ENCODE peak calls at places on chromosomes 3 and 15, in five cellular contexts. I is stomach, E is heart left ventricle, N is spleen, R is HCT116. Q is an unnamed sample.

GRCh38 chr15:80779658-80780415 is 667 bp downstream of the CEMIP start:
- DNase-seq in N (no peak), E (no peak), R (no peak), I (no peak), Q (no peak)

GRCh38 chr15:92899910-92900711 is at the start of gene CHD2:
- DNase-seq in R (peak; percentile 89), N (peak; percentile 87), I (peak; percentile 86), E (no peak), Q (peak; percentile 71)

GRCh38 chr3:9151240-9151639 is 98.2 kb downstream of the SRGAP3 start:
- DNase-seq in I (no peak), R (no peak), N (no peak), E (no peak), Q (no peak)

GRCh38 chr3:168073842-168074311 is 21.8 kb downstream of the GOLIM4 start:
- DNase-seq in E (peak; percentile 32), N (no peak), R (no peak), I (no peak), Q (no peak)

GRCh38 chr15:96369825-96370621 is 39.5 kb downstream of the NR2F2 start:
- DNase-seq in I (no peak), N (no peak), E (no peak), R (no peak), Q (no peak)

GRCh38 chr3:180913582-180914404 is 1.3 kb downstream of the FXR1 start:
- DNase-seq in R (no peak), E (no peak), I (no peak), N (no peak), Q (no peak)

GRCh38 chr3:147359177-147360062 is 46.9 kb downstream of the ZIC4 start:
- DNase-seq in R (no peak), E (no peak), I (no peak), N (no peak), Q (no peak)

GRCh38 chr3:4290272-4290893 is 12.8 kb upstream of the SETMAR start:
- DNase-seq in E (no peak), N (no peak), I (no peak), R (no peak), Q (no peak)

GRCh38 chr15:73794501-73795133 is 41.5 kb upstream of the INSYN1 start:
- DNase-seq in E (no peak), N (no peak), R (peak; percentile 18), I (no peak), Q (no peak)

GRCh38 chr15:96324192-96324895 is 6.2 kb upstream of the NR2F2 start:
- DNase-seq in I (no peak), N (no peak), E (no peak), R (no peak), Q (no peak)

GRCh38 chr15:69533504-69533903 is 80.9 kb downstream of the RPLP1 start:
- DNase-seq in E (no peak), I (no peak), R (no peak), N (no peak), Q (no peak)

GRCh38 chr3:149415484-149415883 is 38.0 kb upstream of the TM4SF1 start:
- DNase-seq in E (no peak), N (no peak), I (no peak), R (no peak), Q (no peak)

GRCh38 chr3:197408177-197408957 is 110.0 kb upstream of the DLG1 start:
- DNase-seq in E (no peak), N (peak; percentile 36), R (no peak), I (no peak), Q (no peak)

DNA sequence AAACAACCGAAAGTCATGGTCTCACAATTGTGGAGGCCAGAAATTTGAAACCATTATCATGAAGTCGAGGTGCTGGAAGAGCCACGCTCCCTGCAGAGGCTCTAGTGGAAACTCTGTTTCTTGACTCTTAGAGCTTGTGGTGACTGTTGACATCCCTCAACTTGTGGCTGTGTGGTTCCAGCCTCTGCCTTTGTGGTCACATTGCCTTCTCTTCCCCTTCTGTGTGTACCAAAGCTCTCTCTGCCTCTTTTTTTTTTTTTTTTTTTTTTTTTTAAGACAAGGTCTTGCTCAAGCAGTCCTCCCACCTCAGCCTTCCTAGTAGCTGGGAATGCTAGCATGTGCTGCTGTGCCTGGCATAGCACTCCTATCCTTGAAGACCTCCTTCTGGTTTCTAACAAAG is 48.7 kb upstream of the CRTC3 start:
- DNase-seq in I (no peak), R (no peak), E (no peak), N (no peak), Q (no peak)
- H3K4me1 ChIP-seq in I (peaks cover 28% of the 10 kb centered on the region), R (peaks cover 22% of the 10 kb centered on the region), E (peaks cover 6% of the 10 kb centered on the region), N (no peaks in the 10 kb centered on the region), Q (no peaks in the 10 kb centered on the region)

DNA sequence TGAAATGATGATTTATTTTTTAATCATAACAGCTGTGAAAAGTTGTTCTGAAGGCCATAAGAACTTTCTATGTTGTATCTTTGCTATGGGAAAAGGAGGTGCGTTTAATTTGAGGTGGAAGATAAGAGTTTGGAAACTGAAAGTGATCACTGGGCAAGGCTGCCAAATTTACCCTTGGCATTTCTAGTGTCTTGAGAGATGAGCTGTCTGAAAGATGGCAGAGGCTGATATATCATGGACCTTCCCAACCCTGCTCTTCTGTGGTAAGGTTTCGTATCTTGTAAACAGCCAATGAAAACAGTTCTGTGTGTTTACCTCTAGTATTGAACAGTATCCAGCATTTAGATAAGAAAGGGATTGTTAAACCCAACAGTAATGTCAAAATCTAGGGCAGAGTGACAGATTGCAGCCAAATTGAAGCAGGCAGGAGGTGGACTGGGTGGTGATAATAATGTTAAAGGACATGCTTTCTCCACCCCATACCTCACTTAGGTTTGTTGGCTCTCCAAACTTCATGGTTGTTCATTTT is 15.8 kb upstream of the NFKBIZ start:
- DNase-seq in R (no peak), N (no peak), I (no peak), E (no peak), Q (no peak)
- TF ChIP-seq POLR2A in R (no peak), N (no peak), I (no peak), E (no peak), Q (no peak)

GRCh38 chr3:123084192-123084591 is 17.4 kb downstream of the PDIA5 start:
- DNase-seq in N (peak; percentile 66), I (no peak), E (peak; percentile 62), R (no peak), Q (no peak)

GRCh38 chr3:123083446-123084124 is 16.8 kb downstream of the PDIA5 start:
- DNase-seq in I (no peak), N (no peak), E (no peak), R (no peak), Q (no peak)

GRCh38 chr3:123086110-123086642 is 19.4 kb downstream of the PDIA5 start:
- DNase-seq in I (no peak), E (no peak), R (no peak), N (no peak), Q (no peak)

GRCh38 chr3:123084738-123085237 is 18.0 kb downstream of the PDIA5 start:
- DNase-seq in R (no peak), N (peak; percentile 59), E (no peak), I (no peak), Q (no peak)

DNA sequence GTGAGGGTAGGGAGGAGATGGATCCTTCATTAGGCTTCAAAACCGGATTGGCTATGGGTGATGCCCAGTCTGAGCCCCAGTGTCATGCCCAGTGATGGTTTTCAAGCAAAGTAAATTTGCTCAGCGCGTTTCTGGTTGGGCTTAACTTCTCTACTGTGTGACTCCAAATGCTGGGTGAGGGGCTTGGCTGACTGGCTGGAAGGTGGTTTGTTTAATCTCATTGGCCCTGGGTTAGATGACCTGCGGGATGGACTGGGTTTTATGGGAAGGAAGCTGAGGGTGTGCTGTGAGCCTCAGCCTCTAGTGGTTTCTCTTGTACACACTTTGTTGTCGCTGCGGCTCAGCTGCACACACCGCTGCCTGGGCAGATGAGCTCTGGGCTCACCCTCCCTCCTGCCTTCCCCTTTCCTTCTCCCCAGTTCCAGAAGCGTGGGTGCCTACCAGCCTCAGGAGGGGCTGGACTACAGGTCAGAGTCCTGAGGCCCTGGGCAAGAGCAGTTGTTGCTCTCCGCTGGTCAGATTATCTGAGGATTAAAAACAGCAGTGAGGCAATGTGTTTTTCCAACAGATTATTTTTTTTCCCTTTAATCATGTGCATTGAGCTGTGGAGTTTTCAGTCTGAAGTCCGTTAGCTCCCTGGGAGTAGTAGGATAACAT is 18.6 kb downstream of the PDIA5 start:
- DNase-seq in E (no peak), I (no peak), R (no peak), N (peak; percentile 71), Q (no peak)
- H3K4me1 ChIP-seq in E (peaks cover 84% of the 10 kb centered on the region), I (peaks cover 89% of the 10 kb centered on the region), R (peaks cover 12% of the 10 kb centered on the region), N (peaks cover 14% of the 10 kb centered on the region), Q (peaks cover 11% of the 10 kb centered on the region)

DNA sequence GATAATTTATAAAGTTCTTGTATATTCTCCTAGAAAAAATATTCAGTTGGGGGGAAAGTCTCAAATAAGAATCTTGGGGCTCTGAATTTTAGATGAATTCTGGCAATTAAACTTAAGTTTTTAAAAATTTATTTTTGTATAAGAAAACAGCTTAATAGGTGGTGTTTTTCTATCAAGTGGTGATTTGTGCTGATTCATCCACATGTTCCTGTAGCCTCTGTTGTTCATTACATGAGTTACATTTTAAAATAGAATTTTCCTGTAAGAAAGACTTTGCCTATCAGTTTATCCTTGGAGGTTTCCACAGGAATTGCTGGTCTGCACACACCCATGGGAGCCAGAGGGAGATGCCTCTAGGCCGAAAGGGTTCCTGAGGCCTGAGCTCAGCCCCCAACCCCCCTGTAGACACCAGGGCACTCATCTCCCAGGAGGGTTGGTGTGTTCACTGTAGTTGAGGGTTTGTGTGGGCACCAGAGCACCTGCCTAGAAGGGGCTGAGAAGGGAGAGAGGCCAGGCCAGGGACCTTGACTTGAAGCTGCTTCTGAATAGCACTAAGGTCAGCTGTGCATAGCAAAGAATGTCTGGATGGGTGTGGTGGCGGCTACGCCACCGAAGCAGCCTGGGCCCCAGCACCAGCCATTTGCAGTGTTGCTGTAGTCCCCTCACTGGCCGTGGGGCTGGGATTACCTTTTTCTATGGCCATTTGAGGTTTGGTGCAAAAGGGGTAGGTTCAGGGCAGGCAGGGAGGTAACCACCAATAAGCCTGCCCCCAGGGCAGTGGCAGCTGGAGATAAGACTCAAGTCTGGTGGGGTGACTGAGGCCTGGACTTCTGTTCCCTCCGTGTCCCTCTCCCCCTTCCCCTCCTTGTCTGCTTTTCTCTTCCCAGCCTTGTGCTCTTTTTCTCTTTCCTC is 11.9 kb downstream of the DNAJA4 start:
- DNase-seq in R (no peak), I (no peak), E (no peak), N (no peak), Q (no peak)
- TF ChIP-seq POLR2A in R (no peak), I (no peak), E (no peak), N (no peak), Q (no peak)

Q was measured in breast epithelium.